ENCODE peak calls at places on chromosome 19, in ten cellular contexts. Q is B cell, K is psoas muscle, R is lower leg skin, W is brain microvascular endothelial cell, G is AG04449, B is heart left ventricle, Y is BE2C, C is right lobe of liver, T is cardiac fibroblast. M is an unnamed sample.
A peak's percentile ranks its signal among the peaks of the same experiment; 100 is the strongest.

GRCh38 chr19:57817976-57818375 is 3.3 kb upstream of the ZNF552 start:
- DNase-seq in G (no peak), T (no peak), C (no peak), W (no peak), R (no peak), Q (no peak), Y (no peak), K (no peak), B (no peak), M (no peak)

GRCh38 chr19:41321600-41322270 is 11.8 kb downstream of the CCDC97 start:
- DNase-seq in C (peak; percentile 40), K (peak; percentile 63), B (no peak), Y (peak; percentile 71), R (no peak), W (peak; percentile 63), Q (peak; percentile 53), G (no peak), T (peak; percentile 85), M (peak; percentile 24)

GRCh38 chr19:27767234-27767633 is 1445.7 kb downstream of the UQCRFS1 start:
- DNase-seq in G (no peak), R (no peak), Q (no peak), B (no peak), W (no peak), C (no peak), K (no peak), T (no peak), Y (no peak), M (no peak)

GRCh38 chr19:5340637-5341447 is at the start of gene PTPRS:
- DNase-seq in G (no peak), T (peak; percentile 84), B (peak; percentile 79), K (peak; percentile 83), Q (peak; percentile 90), C (peak; percentile 67), Y (peak; percentile 96), R (peak; percentile 94), W (peak; percentile 64), M (peak; percentile 79)

GRCh38 chr19:20928371-20928770 is 5.3 kb downstream of the ZNF85 start:
- DNase-seq in G (peak; percentile 50), Y (no peak), K (no peak), T (peak; percentile 28), W (peak; percentile 94), B (no peak), R (no peak), Q (no peak), C (no peak), M (no peak)

GRCh38 chr19:3604987-3605343 is 1.7 kb downstream of the TBXA2R start:
- DNase-seq in G (no peak), T (no peak), Y (no peak), R (no peak), B (peak; percentile 10), Q (peak; percentile 72), C (no peak), K (no peak), W (no peak), M (peak; percentile 74)

GRCh38 chr19:39125199-39125553 is 410 bp upstream of the PAK4 start:
- DNase-seq in K (no peak), R (no peak), G (no peak), W (no peak), T (no peak), B (no peak), Q (no peak), C (no peak), Y (no peak), M (no peak)

GRCh38 chr19:29630661-29631060 is 24.6 kb downstream of the POP4 start:
- DNase-seq in C (no peak), Y (no peak), Q (no peak), R (peak; percentile 31), B (no peak), W (no peak), K (no peak), G (no peak), T (no peak), M (no peak)

GRCh38 chr19:45294291-45295029 is 28.2 kb downstream of the CKM start:
- DNase-seq in B (peak; percentile 71), K (peak; percentile 33), G (no peak), Y (no peak), W (no peak), C (peak; percentile 83), Q (no peak), T (no peak), R (no peak), M (no peak)

GRCh38 chr19:33329727-33330126 is 27.4 kb upstream of the CEBPA start:
- DNase-seq in W (no peak), K (no peak), T (no peak), Q (no peak), Y (no peak), C (no peak), G (no peak), R (no peak), B (no peak), M (no peak)

GRCh38 chr19:16425993-16426392 is 45.8 kb downstream of the EPS15L1 start:
- DNase-seq in T (no peak), W (no peak), G (no peak), K (no peak), B (no peak), R (no peak), Q (no peak), Y (no peak), C (no peak), M (no peak)

GRCh38 chr19:40829205-40829604 is 21.0 kb downstream of the CYP2A6 start:
- DNase-seq in K (no peak), G (no peak), Q (no peak), Y (no peak), T (no peak), W (no peak), C (no peak), R (peak; percentile 6), B (no peak), M (no peak)

GRCh38 chr19:35140898-35141626 is 2.0 kb upstream of the FXYD7 start:
- DNase-seq in Y (peak; percentile 98), R (peak; percentile 98), G (peak; percentile 14), Q (peak; percentile 99), W (peak; percentile 84), T (peak; percentile 94), B (peak; percentile 90), K (peak; percentile 95), C (peak; percentile 95), M (peak; percentile 98)

DNA sequence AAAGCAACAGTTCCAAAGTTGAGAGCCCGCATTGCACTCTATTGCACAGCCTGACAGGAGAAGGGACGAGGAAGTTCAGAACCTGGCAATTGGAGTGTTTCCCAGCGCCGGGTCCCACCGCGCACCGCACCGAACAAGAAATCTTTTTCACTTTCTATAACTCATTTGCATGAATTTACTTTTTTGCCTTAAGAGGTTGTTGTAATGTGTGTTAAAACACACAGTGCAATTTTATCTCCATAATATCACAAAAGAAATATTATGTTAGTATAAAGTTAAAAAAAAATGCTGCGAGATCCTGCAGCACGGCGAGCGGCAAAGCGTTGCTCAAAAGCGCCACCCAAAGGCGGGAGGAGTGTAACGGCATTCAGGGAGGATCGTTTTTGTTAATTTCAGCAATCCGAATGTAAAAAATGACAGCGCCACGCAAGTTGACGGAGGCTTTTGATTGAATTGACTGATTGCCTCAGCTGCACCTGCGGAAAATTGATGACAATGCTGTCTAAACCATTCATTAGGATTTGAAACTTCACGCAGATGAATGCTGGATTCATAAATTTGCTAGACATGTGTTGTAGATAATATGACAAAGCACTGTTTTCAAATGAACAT is 303.6 kb upstream of the ZNF507 start:
- DNase-seq in Q (no peak), W (peak; percentile 10), B (peak; percentile 23), T (peak; percentile 48), R (no peak), C (peak; percentile 35), G (no peak), K (peak; percentile 22), Y (peak; percentile 60), M (peak; percentile 49)
- TF ChIP-seq CTCF in Q (no peak), W (peak; percentile 58), B (peak; percentile 68), T (peak; percentile 48), R (no peak), C (peak; percentile 62), G (peak; percentile 73), K (peak; percentile 42), Y (peak; percentile 84), M (peak; percentile 70)

GRCh38 chr19:37929512-37929911 is 22.5 kb downstream of the SIPA1L3 start:
- DNase-seq in Q (no peak), W (no peak), K (no peak), Y (no peak), R (no peak), T (no peak), B (no peak), G (no peak), C (no peak), M (no peak)
- TF ChIP-seq CTCF in Q (no peak), W (peak; percentile 31), K (no peak), Y (no peak), R (no peak), T (no peak), B (no peak), G (no peak), C (no peak), M (no peak)

DNA sequence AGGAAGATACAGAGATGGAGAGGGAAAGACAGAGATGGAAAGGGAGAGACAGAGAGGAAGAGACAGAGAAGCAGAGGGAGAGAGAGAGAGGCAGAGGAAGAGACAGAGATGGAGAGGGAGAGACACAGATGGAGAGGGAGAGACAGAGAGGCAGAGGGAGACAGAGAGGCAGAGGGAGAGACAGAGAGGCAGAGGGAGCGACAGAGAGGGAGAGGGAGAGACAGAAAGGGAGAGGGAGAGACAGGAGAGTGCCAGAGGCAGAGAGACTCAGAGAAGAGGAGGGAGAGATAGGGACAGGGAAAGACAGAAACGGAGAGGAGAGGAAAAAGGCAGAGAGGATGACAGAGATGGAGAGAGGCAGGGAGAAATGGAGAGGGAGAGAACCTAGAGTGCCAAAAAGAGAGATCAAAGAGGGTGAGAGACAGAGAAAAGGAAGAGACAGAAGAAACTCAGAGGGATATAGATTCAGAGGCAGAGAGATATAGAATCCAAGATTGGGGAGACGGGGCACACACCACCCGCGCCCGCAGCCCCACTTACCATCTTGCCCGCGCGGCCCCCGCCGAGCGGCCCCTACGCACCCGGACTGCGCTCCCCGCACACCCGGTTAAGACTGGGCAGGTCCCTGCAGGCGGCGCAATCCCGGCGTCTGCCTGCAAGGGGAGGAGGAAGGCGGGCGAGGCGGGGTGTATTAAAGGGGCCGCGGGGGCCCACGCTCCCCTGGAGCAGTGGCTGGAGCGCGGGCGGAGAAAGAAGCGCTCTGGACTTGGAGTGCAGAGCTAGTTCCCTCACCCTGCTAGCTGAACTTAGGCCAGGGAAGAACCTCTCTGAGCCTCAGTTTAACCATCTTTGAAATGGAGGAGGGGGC is 10.7 kb downstream of the TM6SF2 start:
- DNase-seq in G (no peak), Y (no peak), T (no peak), C (no peak), K (no peak), W (no peak), B (no peak), R (no peak), Q (peak; percentile 40), M (peak; percentile 16)
- TF ChIP-seq CTCF in G (no peak), Y (no peak), T (no peak), C (no peak), K (no peak), W (no peak), B (no peak), R (no peak), Q (no peak), M (peak; percentile 5)

DNA sequence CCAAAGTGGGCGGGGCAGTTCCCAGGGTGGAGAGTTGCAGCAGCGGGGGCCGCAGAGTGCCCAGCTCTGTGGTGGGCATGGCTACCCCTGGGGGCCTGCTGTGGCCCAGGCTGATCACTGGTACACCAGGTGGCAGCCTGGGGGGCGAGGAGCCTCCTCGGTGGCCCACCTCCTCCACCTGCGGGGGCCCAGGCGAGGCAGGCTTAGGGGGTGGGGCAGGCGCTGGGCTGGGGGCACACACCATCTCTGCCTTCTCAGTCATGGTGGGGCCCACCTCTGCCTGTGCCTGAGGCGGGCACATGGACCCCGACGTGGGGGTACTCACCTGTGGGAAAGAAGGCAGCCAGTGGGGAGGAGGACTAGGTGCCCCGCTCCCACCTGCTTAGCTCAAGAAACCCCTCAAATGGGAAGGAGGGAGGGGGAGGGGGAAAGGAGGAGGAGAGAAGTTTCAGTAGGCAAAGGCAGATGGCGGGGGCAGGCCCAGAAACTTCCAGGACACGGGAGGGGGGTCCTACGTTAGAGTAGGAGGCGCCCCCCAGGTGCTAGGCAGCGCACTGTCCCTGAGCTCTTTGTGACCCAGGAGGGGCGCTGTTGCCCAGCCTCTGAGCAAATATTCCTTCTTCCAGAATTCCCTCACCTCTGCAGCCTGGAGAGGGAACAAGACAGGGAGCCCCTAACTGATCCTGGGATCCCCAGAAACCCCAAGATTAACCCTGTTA is 1.6 kb downstream of the LYL1 start:
- DNase-seq in Q (no peak), G (no peak), R (peak; percentile 85), B (no peak), W (no peak), K (no peak), Y (no peak), T (no peak), C (no peak), M (no peak)
- TF ChIP-seq CTCF in Q (peak; percentile 46), G (peak; percentile 39), R (no peak), B (peak; percentile 16), W (peak; percentile 55), K (peak; percentile 19), Y (peak; percentile 12), T (peak; percentile 28), C (peak; percentile 37), M (no peak)